ENCODE peak calls at places on chromosome 16, in seven cellular contexts. U is SK-N-SH, X is GM12878, Y is HepG2, J is GM12892, I is K562, Q is H1. T is an unnamed sample.
A peak's percentile ranks its signal among the peaks of the same experiment; 100 is the strongest.

GRCh38 chr16:4091638-4092037 is 24.6 kb downstream of the ADCY9 start:
- DNase-seq in U (no peak), I (no peak), J (no peak), Q (no peak), X (no peak), Y (no peak), T (no peak)

GRCh38 chr16:67112591-67113399 is 3.1 kb downstream of the PHAF1 start:
- DNase-seq in U (no peak), X (no peak), J (no peak), I (peak; percentile 29), Y (peak; percentile 62), Q (no peak), T (no peak)

GRCh38 chr16:77594798-77595625 is 127.3 kb upstream of the NUDT7 start:
- DNase-seq in Q (no peak), U (no peak), J (no peak), Y (no peak), I (no peak), X (no peak), T (no peak)

GRCh38 chr16:66458853-66459252 is 31.8 kb downstream of the BEAN1 start:
- DNase-seq in Q (no peak), Y (no peak), I (no peak), J (no peak), X (no peak), U (no peak), T (no peak)

GRCh38 chr16:53991181-53992056 is 287.5 kb downstream of the FTO start:
- DNase-seq in X (no peak), I (no peak), J (no peak), U (no peak), Q (no peak), Y (peak; percentile 70), T (no peak)

GRCh38 chr16:11411059-11411550 is 65.8 kb downstream of the RMI2 start:
- DNase-seq in X (no peak), Q (no peak), I (no peak), U (peak; percentile 93), J (no peak), Y (no peak), T (no peak)

GRCh38 chr16:21263640-21264211 is 14.4 kb downstream of the CRYM start:
- DNase-seq in X (peak; percentile 48), I (peak; percentile 60), Q (no peak), Y (peak; percentile 81), J (peak; percentile 34), U (peak; percentile 79), T (peak; percentile 37)

GRCh38 chr16:73232555-73233422 is 184.9 kb upstream of the ZFHX3 start:
- DNase-seq in X (no peak), I (no peak), U (peak; percentile 39), J (no peak), Y (peak; percentile 74), Q (no peak), T (no peak)

GRCh38 chr16:72094266-72094610 is 591 bp downstream of the DHX38 start:
- DNase-seq in Y (no peak), I (peak; percentile 27), U (no peak), Q (no peak), J (no peak), X (no peak), T (no peak)

GRCh38 chr16:73545713-73546112 is 497.8 kb upstream of the ZFHX3 start:
- DNase-seq in U (no peak), Q (no peak), J (no peak), I (no peak), X (no peak), Y (no peak), T (no peak)

GRCh38 chr16:57358527-57359095 is at the start of gene CCL22:
- DNase-seq in U (no peak), X (peak; percentile 45), Q (no peak), I (no peak), J (no peak), Y (no peak), T (no peak)

GRCh38 chr16:72099377-72099818 is 5.8 kb downstream of the DHX38 start:
- DNase-seq in J (peak; percentile 49), U (peak; percentile 78), I (peak; percentile 72), Q (peak; percentile 77), Y (peak; percentile 81), X (peak; percentile 13), T (peak; percentile 56)

GRCh38 chr16:27327586-27327915 is 13.8 kb downstream of the IL4R start:
- DNase-seq in Q (no peak), I (no peak), U (no peak), X (no peak), Y (no peak), J (no peak), T (no peak)

GRCh38 chr16:83966153-83966696 is 1.8 kb upstream of the NECAB2 start:
- DNase-seq in Y (no peak), I (no peak), U (no peak), X (no peak), Q (no peak), J (no peak), T (no peak)

GRCh38 chr16:21167360-21167759 is 8.9 kb downstream of the LDAF1 start:
- DNase-seq in J (no peak), Y (no peak), I (no peak), Q (no peak), X (no peak), U (no peak), T (no peak)

GRCh38 chr16:67256701-67257230 is 8.0 kb downstream of the SLC9A5 start:
- DNase-seq in Y (no peak), X (no peak), Q (no peak), U (no peak), J (no peak), I (no peak), T (no peak)

GRCh38 chr16:87784812-87785211 is 19.0 kb upstream of the KLHDC4 start:
- DNase-seq in J (no peak), Q (no peak), X (no peak), U (no peak), Y (peak; percentile 63), I (no peak), T (no peak)

GRCh38 chr16:56625943-56626654 is 518 bp downstream of the MT1E start:
- DNase-seq in J (no peak), U (no peak), Q (no peak), I (no peak), Y (no peak), X (no peak), T (no peak)

GRCh38 chr16:2663553-2664521 is 18.5 kb upstream of the KCTD5 start:
- DNase-seq in I (peak; percentile 44), U (no peak), X (no peak), Q (no peak), J (no peak), Y (no peak), T (no peak)

GRCh38 chr16:12611006-12611477 is 192.6 kb downstream of the CPPED1 start:
- DNase-seq in J (no peak), Y (no peak), Q (no peak), I (no peak), U (no peak), X (no peak), T (no peak)

GRCh38 chr16:28192811-28193529 is 18.8 kb downstream of the XPO6 start:
- DNase-seq in J (peak; percentile 50), I (no peak), X (no peak), U (no peak), Q (no peak), Y (no peak), T (peak; percentile 35)

GRCh38 chr16:30368792-30369090 is 1.6 kb downstream of the TBC1D10B start:
- DNase-seq in X (no peak), U (no peak), Q (no peak), Y (no peak), J (no peak), I (no peak), T (no peak)

GRCh38 chr16:55043499-55043898 is 112.8 kb downstream of the IRX5 start:
- DNase-seq in I (no peak), Q (no peak), X (no peak), Y (no peak), U (no peak), J (no peak), T (no peak)

GRCh38 chr16:55045329-55046145 is 114.9 kb downstream of the IRX5 start:
- DNase-seq in Y (no peak), I (no peak), U (no peak), J (no peak), X (no peak), Q (no peak), T (no peak)

GRCh38 chr16:55042556-55043432 is 112.1 kb downstream of the IRX5 start:
- DNase-seq in J (no peak), Y (no peak), X (no peak), Q (no peak), I (no peak), U (no peak), T (no peak)

GRCh38 chr16:55046146-55046460 is 115.4 kb downstream of the IRX5 start:
- DNase-seq in I (no peak), X (no peak), Q (no peak), J (no peak), Y (no peak), U (no peak), T (no peak)

DNA sequence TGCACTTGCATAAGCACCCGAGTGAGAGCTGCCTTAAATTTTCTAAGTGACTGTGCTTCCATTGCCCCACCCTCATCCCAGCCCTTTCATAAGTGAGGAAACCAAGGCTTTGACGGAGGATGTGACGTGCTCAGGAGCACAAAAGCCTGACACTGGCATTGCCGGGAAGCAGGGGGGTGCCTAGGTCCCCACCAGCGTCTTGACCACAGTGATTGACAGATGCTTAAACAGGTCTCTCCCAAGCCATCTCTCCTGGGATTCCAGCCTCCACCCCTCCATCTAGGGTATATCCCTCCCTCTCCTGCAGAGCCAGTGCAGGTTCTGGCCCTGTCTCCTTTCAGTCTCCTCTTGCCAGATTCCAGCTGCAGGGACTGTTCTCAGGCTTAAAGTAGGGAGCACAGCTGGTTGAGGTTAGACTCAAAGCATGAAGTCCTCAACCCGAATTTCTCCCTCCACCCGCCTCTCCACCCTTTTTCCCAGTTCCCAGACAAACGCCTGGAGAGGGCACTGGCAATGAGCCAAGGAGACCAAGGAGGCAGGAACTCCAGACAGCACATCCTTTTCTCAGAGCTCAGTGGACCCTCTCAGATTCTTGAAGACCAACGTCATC is 113.8 kb downstream of the IRX5 start:
- DNase-seq in J (no peak), U (no peak), X (no peak), Y (no peak), I (no peak), Q (no peak), T (no peak)
- TF ChIP-seq POLR2AphosphoS5 in J (no peak), U (no peak), X (no peak), Y (no peak), I (no peak), Q (no peak), T (no peak)

GRCh38 chr16:64459402-64459801 is 662.5 kb downstream of the CDH11 start:
- DNase-seq in U (no peak), Q (no peak), J (no peak), X (no peak), I (no peak), Y (no peak), T (no peak)
- TF ChIP-seq TAF1 in U (no peak), Q (no peak), J (no peak), X (no peak), I (no peak), Y (no peak), T (no peak)

GRCh38 chr16:15946257-15947044 is 3.0 kb upstream of the ABCC1 start:
- DNase-seq in X (no peak), Y (peak; percentile 91), Q (no peak), J (no peak), U (no peak), I (no peak), T (no peak)
- TF ChIP-seq POLR2AphosphoS5 in X (no peak), Y (no peak), Q (no peak), J (no peak), U (no peak), I (no peak), T (no peak)

DNA sequence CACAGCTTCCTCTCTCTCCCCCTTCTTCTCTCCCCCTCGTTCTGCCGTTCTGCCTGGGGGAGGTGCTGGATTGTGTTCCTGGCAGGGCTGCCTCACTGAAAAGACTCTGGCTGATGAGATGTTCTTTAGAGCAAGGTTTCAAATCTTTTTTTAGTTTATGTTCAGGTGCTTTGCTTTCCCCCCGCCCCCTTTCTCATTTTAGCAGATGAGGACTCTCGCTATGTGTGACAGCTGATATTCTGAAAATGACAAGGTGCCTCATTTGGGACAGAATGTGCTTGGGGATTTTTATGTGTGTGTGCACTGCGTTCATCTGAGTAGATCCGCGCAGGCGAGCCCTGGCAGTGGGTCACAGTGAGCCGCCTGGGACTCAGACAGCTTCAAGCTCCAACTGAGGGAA is 205.9 kb downstream of the HS3ST4 start:
- DNase-seq in Q (no peak), U (no peak), J (no peak), X (no peak), Y (no peak), I (no peak), T (no peak)
- TF ChIP-seq TAF1 in Q (no peak), U (no peak), J (no peak), X (no peak), Y (no peak), I (no peak), T (no peak)

T was measured in GM12891.